ENCODE peak calls at places on chromosomes 2 and 18, in ten cellular contexts. X is fibroblast of gingiva; G is HS-27A; M is stomach; A is GM12878; L is OCI-M1; Z is pancreas; K is activated naive CD4-positive, alpha-beta T cell treated with Interleukin-2 at 50 U/mL for 16 hours; B is heart left ventricle; F is T-helper 17 cell. D is an unnamed sample.

GRCh38 chr2:111659361-111660281 is 224.4 kb downstream of the ANAPC1 start:
- DNase-seq in B (peak; percentile 62), A (no peak), L (peak; percentile 71), G (peak; percentile 97), Z (no peak), F (no peak), X (peak; percentile 89), M (peak; percentile 72), K (no peak), D (peak; percentile 85)

GRCh38 chr2:238915196-238915595 is 67.3 kb downstream of the TWIST2 start:
- DNase-seq in A (no peak), L (no peak), K (no peak), G (no peak), M (no peak), F (no peak), B (peak; percentile 5), X (no peak), Z (no peak), D (peak; percentile 72)

GRCh38 chr18:76691800-76692199 is 130.6 kb upstream of the ZNF236 start:
- DNase-seq in A (no peak), M (no peak), X (peak; percentile 48), G (no peak), B (no peak), K (no peak), Z (no peak), L (no peak), F (no peak), D (peak; percentile 7)

GRCh38 chr18:36375118-36375517 is 77.6 kb downstream of the FHOD3 start:
- DNase-seq in A (no peak), B (no peak), F (no peak), M (no peak), X (no peak), K (no peak), L (no peak), Z (no peak), G (no peak), D (no peak)

GRCh38 chr18:34913837-34914755 is 127.1 kb upstream of the MAPRE2 start:
- DNase-seq in A (no peak), X (no peak), K (no peak), M (no peak), G (no peak), L (no peak), F (no peak), B (no peak), Z (no peak), D (peak; percentile 64)

GRCh38 chr2:190841707-190842505 is 38.7 kb upstream of the GLS start:
- DNase-seq in F (no peak), Z (no peak), X (peak; percentile 54), A (no peak), L (peak; percentile 10), G (no peak), K (no peak), M (no peak), B (no peak), D (peak; percentile 30)

GRCh38 chr2:85410584-85411404 is 628 bp upstream of the CAPG start:
- DNase-seq in F (no peak), B (no peak), M (no peak), A (no peak), Z (peak; percentile 14), L (no peak), G (no peak), K (no peak), X (peak; percentile 49), D (no peak)

GRCh38 chr2:55869637-55870325 is 53.8 kb downstream of the EFEMP1 start:
- DNase-seq in X (peak; percentile 87), Z (no peak), L (no peak), G (no peak), B (no peak), A (no peak), M (no peak), F (no peak), K (no peak), D (peak; percentile 60)

GRCh38 chr2:68110102-68110501 is 47.3 kb upstream of the C1D start:
- DNase-seq in K (no peak), A (no peak), Z (no peak), F (no peak), M (no peak), X (no peak), B (no peak), G (no peak), L (peak; percentile 76), D (no peak)